ENCODE peak calls at places on chromosomes 6 and 20, in six cellular contexts. V, O, F, X, J and K are unnamed samples.

GRCh38 chr6:3516094-3516493 is 59.2 kb upstream of the SLC22A23 start:
- DNase-seq in V (peak), O (peak), F (no peak), X (peak), J (no peak), K (no peak)

GRCh38 chr20:31712112-31712553 is 10.5 kb downstream of the BCL2L1 start:
- DNase-seq in V (peak), O (peak), F (no peak), X (no peak), J (no peak), K (no peak)

GRCh38 chr6:32147401-32148132 is 4.2 kb downstream of the PRRT1 start:
- DNase-seq in V (no peak), O (no peak), F (no peak), X (no peak), J (no peak), K (no peak)

GRCh38 chr20:48098866-48099265 is 313.6 kb upstream of the SULF2 start:
- DNase-seq in V (peak), O (no peak), F (no peak), X (no peak), J (no peak), K (no peak)

GRCh38 chr6:13229205-13230085 is 98.9 kb downstream of the TBC1D7 start:
- DNase-seq in V (peak), O (peak), F (no peak), X (no peak), J (no peak), K (peak)

GRCh38 chr6:72363844-72364740 is 257.8 kb upstream of the KCNQ5 start:
- DNase-seq in V (peak), O (peak), F (no peak), X (peak), J (peak), K (peak)

GRCh38 chr6:153131037-153131981 is at the start of gene RGS17:
- DNase-seq in V (peak), O (peak), F (peak), X (peak), J (peak), K (peak)

GRCh38 chr20:41425180-41425884 is 58.7 kb upstream of the EMILIN3 start:
- DNase-seq in V (no peak), O (no peak), F (no peak), X (peak), J (no peak), K (peak)

GRCh38 chr6:111993342-111993741 is 60.6 kb upstream of the CCN6 start:
- DNase-seq in V (no peak), O (no peak), F (no peak), X (no peak), J (no peak), K (no peak)

GRCh38 chr6:161136655-161137054 is 137.2 kb downstream of the AGPAT4 start:
- DNase-seq in V (no peak), O (no peak), F (no peak), X (no peak), J (no peak), K (no peak)

GRCh38 chr20:52204136-52204535 is 12.6 kb upstream of the ZFP64 start:
- DNase-seq in V (no peak), O (no peak), F (no peak), X (no peak), J (no peak), K (no peak)

GRCh38 chr6:14035448-14035847 is 82.1 kb upstream of the CD83 start:
- DNase-seq in V (peak), O (peak), F (no peak), X (peak), J (peak), K (peak)

GRCh38 chr20:32484221-32485125 is 100.7 kb downstream of the NOL4L start:
- DNase-seq in V (peak), O (peak), F (peak), X (no peak), J (no peak), K (no peak)

GRCh38 chr6:97919631-97920030 is 636.6 kb upstream of the MMS22L start:
- DNase-seq in V (no peak), O (no peak), F (no peak), X (no peak), J (no peak), K (no peak)

GRCh38 chr20:46128310-46129151 is 10.4 kb downstream of the CD40 start:
- DNase-seq in V (no peak), O (peak), F (no peak), X (no peak), J (no peak), K (no peak)

GRCh38 chr6:36804549-36804948 is 34.7 kb downstream of the CPNE5 start:
- DNase-seq in V (no peak), O (no peak), F (no peak), X (no peak), J (no peak), K (no peak)

GRCh38 chr6:36803482-36803881 is 35.8 kb downstream of the CPNE5 start:
- DNase-seq in V (no peak), O (no peak), F (no peak), X (no peak), J (no peak), K (no peak)

GRCh38 chr6:36803908-36804307 is 35.3 kb downstream of the CPNE5 start:
- DNase-seq in V (no peak), O (no peak), F (no peak), X (no peak), J (no peak), K (no peak)

GRCh38 chr6:36805917-36806316 is 33.3 kb downstream of the CPNE5 start:
- DNase-seq in V (no peak), O (no peak), F (no peak), X (no peak), J (no peak), K (no peak)

GRCh38 chr6:36805107-36805797 is 34.0 kb downstream of the CPNE5 start:
- DNase-seq in V (no peak), O (no peak), F (no peak), X (no peak), J (no peak), K (no peak)
- TF ChIP-seq CTCF in V (no peak), O (no peak), F (no peak), X (no peak), J (no peak), K (no peak)

DNA sequence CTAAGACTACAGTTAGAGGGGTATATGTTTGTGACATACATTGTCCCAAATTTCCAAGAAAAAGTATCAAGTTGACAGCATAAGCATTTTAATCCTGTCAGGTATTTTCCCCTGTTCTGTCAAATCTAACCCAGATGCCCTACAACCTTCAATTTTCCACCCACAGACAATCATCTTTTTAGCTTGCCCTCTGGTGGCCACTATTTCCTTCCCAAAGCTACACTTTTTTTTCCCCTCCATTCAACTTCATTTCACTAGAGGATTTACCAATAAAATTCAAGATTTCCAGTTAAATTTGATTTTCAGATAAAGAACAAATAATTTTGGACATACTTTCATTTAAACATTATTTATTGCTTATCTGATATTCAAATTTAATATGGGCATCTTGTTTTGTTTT is 286.6 kb downstream of the TENT5A start:
- DNase-seq in V (peak), O (peak), F (no peak), X (peak), J (peak), K (peak)
- TF ChIP-seq CTCF in V (peak), O (peak), F (peak), X (peak), J (peak), K (peak)

GRCh38 chr6:56549014-56549413 is 93.7 kb downstream of the DST start:
- DNase-seq in V (peak), O (peak), F (no peak), X (no peak), J (no peak), K (no peak)
- TF ChIP-seq CTCF in V (peak), O (peak), F (peak), X (peak), J (peak), K (peak)

DNA sequence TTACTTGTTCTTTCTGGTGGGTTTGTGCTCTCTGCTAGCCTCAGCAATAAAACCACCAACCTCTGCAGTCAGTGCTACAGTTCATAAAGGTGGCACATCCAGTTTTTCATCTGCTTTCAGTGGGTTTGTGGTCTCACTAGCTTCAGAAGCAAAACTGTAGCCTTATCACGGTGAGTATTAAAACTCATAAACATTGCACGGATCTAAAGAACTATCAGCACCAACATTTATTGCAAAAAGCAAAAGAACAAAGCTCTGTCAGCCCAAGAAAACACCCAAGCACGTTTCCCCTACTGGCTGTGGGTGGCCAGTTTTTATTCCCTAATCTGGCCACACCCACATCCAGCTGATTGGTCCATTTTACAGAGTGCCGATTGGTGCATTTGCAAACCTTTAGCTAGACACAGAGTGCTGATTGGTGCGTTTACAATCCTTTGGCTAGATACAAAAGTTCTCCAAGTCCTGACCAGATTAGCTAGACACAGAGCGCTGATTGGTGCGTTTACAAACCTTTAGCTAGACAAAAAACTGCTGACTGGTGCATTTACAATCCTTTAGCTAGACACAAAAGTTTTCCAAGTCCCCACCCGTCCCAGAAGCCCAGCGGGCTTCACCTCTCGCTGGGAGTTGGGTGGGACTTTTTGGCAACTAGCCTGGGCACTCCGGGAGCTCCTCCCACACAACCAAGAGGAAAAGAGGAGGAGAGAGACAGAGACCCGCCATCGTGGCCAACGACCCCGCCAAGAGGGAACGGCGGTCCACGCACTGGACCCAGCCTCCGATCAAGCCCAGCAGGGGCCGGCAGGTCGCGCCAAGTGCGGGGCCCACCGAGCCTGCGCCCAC is 3.3 kb upstream of the TMEM14C start:
- DNase-seq in V (peak), O (peak), F (peak), X (no peak), J (no peak), K (peak)
- TF ChIP-seq CTCF in V (no peak), O (no peak), F (no peak), X (no peak), J (no peak), K (no peak)

DNA sequence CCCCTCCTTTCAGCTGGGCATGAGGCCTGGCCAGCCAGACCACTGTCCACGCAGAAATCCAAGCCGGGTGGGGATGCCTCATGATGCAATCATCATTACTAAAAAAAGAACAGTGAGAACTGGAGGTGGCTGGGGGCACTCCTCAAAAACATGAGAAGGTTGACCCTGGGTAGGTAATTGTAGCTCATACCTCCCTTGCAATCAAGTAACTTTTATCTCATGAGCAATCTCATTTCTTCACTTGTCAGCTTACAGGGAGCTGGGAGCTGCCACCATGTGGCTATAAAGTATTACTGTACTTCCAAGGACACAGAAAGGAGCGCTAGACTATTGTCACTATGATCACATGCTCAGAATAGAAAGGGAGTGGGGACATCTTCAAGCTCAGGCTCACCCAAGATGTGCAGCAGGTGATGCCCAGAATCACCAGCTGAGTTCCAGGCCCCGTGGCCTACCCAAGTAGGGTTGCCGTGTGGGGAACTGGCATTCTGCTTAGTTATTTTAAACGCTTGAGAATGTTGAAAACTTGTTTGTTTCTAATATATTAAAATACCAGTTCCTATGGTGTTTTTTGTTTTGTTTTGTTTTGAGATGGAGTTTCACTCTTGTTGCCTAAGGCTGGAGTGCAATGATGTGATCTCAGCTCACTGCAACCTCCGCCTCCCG is 3.0 kb upstream of the CDH26 start:
- DNase-seq in V (peak), O (peak), F (no peak), X (no peak), J (no peak), K (peak)
- TF ChIP-seq CTCF in V (peak), O (peak), F (peak), X (peak), J (peak), K (peak)

DNA sequence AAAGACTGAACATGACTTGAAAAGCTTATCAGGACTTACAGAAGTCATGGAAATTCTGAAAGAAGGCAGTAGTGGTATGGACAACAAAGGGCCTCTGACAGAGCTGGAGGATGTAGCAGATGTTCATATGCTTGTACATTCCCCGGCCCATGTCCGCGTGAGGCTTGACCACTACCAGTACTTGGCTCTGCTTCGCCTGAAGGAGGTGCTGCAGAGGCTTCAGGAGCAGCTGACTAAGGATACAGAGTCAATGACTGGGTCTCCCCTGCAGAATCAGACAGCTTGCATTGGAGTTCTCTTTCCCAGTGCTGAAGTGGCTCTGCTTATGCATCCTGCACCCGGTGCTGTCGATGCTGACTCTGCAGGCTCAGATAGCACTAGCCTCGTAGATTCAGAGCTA is 29.2 kb downstream of the TAF11 start:
- DNase-seq in V (no peak), O (peak), F (no peak), X (no peak), J (no peak), K (no peak)
- TF ChIP-seq CTCF in V (peak), O (no peak), F (no peak), X (no peak), J (peak), K (no peak)